ENCODE peak calls at places on chromosomes 5 and 9, in nine cellular contexts. M is stimulated activated CD4-positive, alpha-beta T cell treated with anti-CD3 and anti-CD28 coated beads, Interleukin-4, amount 100 ng/mL, for 4 hours; P is CD4-positive, CD25-positive, alpha-beta regulatory T cell; W is spleen; Z is NCI-H1694; Q is NCI-H2107; B is OCI-LY7; V is T-helper 1 cell; D is brain microvascular endothelial cell. S is an unnamed sample.
A peak's percentile ranks its signal among the peaks of the same experiment; 100 is the strongest.

GRCh38 chr5:14217587-14217986 is 74.4 kb downstream of the TRIO start:
- DNase-seq in M (no peak), P (no peak), W (no peak), Z (no peak), Q (no peak), B (no peak), V (no peak), D (no peak), S (no peak)

GRCh38 chr5:171678631-171679030 is 107.0 kb upstream of the SMIM23 start:
- DNase-seq in M (no peak), P (no peak), W (no peak), Z (no peak), Q (no peak), B (no peak), V (no peak), D (no peak), S (no peak)

GRCh38 chr5:5304361-5305035 is 118.0 kb upstream of the ICE1 start:
- DNase-seq in M (no peak), P (no peak), W (no peak), Z (no peak), Q (no peak), B (peak; percentile 4), V (no peak), D (no peak), S (no peak)

GRCh38 chr5:100175346-100175745 is 359.8 kb upstream of the FAM174A start:
- DNase-seq in M (no peak), P (no peak), W (no peak), Z (no peak), Q (no peak), B (no peak), V (no peak), D (no peak), S (no peak)

GRCh38 chr5:9817819-9818218 is 187.7 kb upstream of the TAS2R1 start:
- DNase-seq in M (no peak), P (no peak), W (no peak), Z (no peak), Q (no peak), B (no peak), V (no peak), D (no peak), S (no peak)

GRCh38 chr9:36092509-36093215 is 43.9 kb upstream of the GLIPR2 start:
- DNase-seq in M (peak; percentile 38), P (peak; percentile 30), W (no peak), Z (no peak), Q (no peak), B (peak; percentile 29), V (peak; percentile 10), D (peak; percentile 11), S (peak; percentile 18)

GRCh38 chr9:128101690-128102089 is 25.8 kb downstream of the PTGES2 start:
- DNase-seq in M (no peak), P (no peak), W (peak; percentile 78), Z (no peak), Q (no peak), B (no peak), V (no peak), D (no peak), S (peak; percentile 35)

GRCh38 chr9:128627127-128627715 is 29.4 kb downstream of the DYNC2I2 start:
- DNase-seq in M (no peak), P (no peak), W (peak; percentile 68), Z (no peak), Q (no peak), B (no peak), V (no peak), D (no peak), S (no peak)

GRCh38 chr5:132387649-132388117 is 18.2 kb downstream of the SLC22A5 start:
- DNase-seq in M (no peak), P (no peak), W (no peak), Z (no peak), Q (no peak), B (no peak), V (no peak), D (peak; percentile 94), S (peak; percentile 99)

GRCh38 chr5:19179561-19179960 is 808.4 kb downstream of the CDH18 start:
- DNase-seq in M (no peak), P (no peak), W (no peak), Z (no peak), Q (no peak), B (peak; percentile 5), V (no peak), D (no peak), S (no peak)

GRCh38 chr9:38312406-38312805 is 80.1 kb upstream of the ALDH1B1 start:
- DNase-seq in M (no peak), P (no peak), W (no peak), Z (no peak), Q (no peak), B (no peak), V (no peak), D (no peak), S (no peak)

GRCh38 chr5:160188151-160188967 is 40.9 kb upstream of the FABP6 start:
- DNase-seq in M (no peak), P (no peak), W (peak; percentile 80), Z (no peak), Q (no peak), B (no peak), V (no peak), D (peak; percentile 78), S (no peak)

GRCh38 chr9:82883436-82883835 is 179.5 kb downstream of the RASEF start:
- DNase-seq in M (no peak), P (no peak), W (no peak), Z (no peak), Q (no peak), B (no peak), V (no peak), D (no peak), S (no peak)

GRCh38 chr9:95506438-95506691 is 10.4 kb downstream of the PTCH1 start:
- DNase-seq in M (no peak), P (peak; percentile 28), W (no peak), Z (no peak), Q (no peak), B (peak; percentile 71), V (no peak), D (no peak), S (peak; percentile 51)

GRCh38 chr5:43602456-43602817 is 543 bp upstream of the NNT start:
- DNase-seq in M (no peak), P (no peak), W (no peak), Z (peak; percentile 79), Q (peak; percentile 71), B (peak; percentile 52), V (peak; percentile 20), D (peak; percentile 48), S (peak; percentile 57)

GRCh38 chr5:54234304-54234938 is 76.0 kb downstream of the ARL15 start:
- DNase-seq in M (no peak), P (no peak), W (no peak), Z (peak; percentile 2), Q (no peak), B (peak; percentile 49), V (no peak), D (no peak), S (peak; percentile 40)

GRCh38 chr5:125501396-125501795 is 755.0 kb upstream of the ZNF608 start:
- DNase-seq in M (no peak), P (no peak), W (no peak), Z (no peak), Q (no peak), B (no peak), V (no peak), D (no peak), S (no peak)

GRCh38 chr5:162384225-162384624 is 316.7 kb downstream of the GABRG2 start:
- DNase-seq in M (no peak), P (no peak), W (no peak), Z (no peak), Q (no peak), B (no peak), V (no peak), D (no peak), S (no peak)

GRCh38 chr9:135079676-135080075 is 7.8 kb upstream of the OLFM1 start:
- DNase-seq in M (no peak), P (no peak), W (peak; percentile 35), Z (no peak), Q (no peak), B (no peak), V (no peak), D (no peak), S (no peak)

GRCh38 chr9:137642118-137642601 is 23.4 kb downstream of the EHMT1 start:
- DNase-seq in M (no peak), P (no peak), W (peak; percentile 32), Z (no peak), Q (no peak), B (no peak), V (no peak), D (no peak), S (no peak)

S was measured in kidney tubule cell.